ENCODE peak calls at places on chromosomes 11 and 22, in four cellular contexts. T, N, V and Q are unnamed samples.

GRCh38 chr22:25219948-25220442 is 556 bp downstream of the CRYBB2 start:
- DNase-seq in T (no peak), N (no peak), V (no peak), Q (no peak)

GRCh38 chr11:109423114-109423859 is 1.3 kb downstream of the C11orf87 start:
- DNase-seq in T (no peak), N (no peak), V (no peak), Q (no peak)

GRCh38 chr22:48167238-48167637 is 1404.8 kb downstream of the TBC1D22A start:
- DNase-seq in T (no peak), N (peak), V (no peak), Q (no peak)

GRCh38 chr11:19196458-19196857 is 5.3 kb downstream of the CSRP3 start:
- DNase-seq in T (no peak), N (no peak), V (no peak), Q (no peak)

GRCh38 chr11:133917921-133918605 is 38.7 kb downstream of the IGSF9B start:
- DNase-seq in T (no peak), N (no peak), V (no peak), Q (no peak)

GRCh38 chr11:93743316-93743715 is 1.8 kb downstream of the C11orf54 start:
- DNase-seq in T (no peak), N (no peak), V (no peak), Q (no peak)

GRCh38 chr11:75269896-75270295 is 29.3 kb downstream of the TPBGL start:
- DNase-seq in T (no peak), N (no peak), V (no peak), Q (no peak)

GRCh38 chr11:2664886-2665746 is 34.7 kb downstream of the KCNQ1OT1 start:
- DNase-seq in T (no peak), N (no peak), V (no peak), Q (no peak)

GRCh38 chr22:39317084-39317755 is 2.2 kb downstream of the RPL3 start:
- DNase-seq in T (peak), N (no peak), V (no peak), Q (no peak)

GRCh38 chr11:87092159-87092558 is 54.4 kb downstream of the TMEM135 start:
- DNase-seq in T (no peak), N (no peak), V (no peak), Q (no peak)

GRCh38 chr11:134412508-134413333 is 679 bp upstream of the B3GAT1 start:
- DNase-seq in T (no peak), N (no peak), V (no peak), Q (no peak)

GRCh38 chr11:123457187-123457770 is 27.2 kb downstream of the GRAMD1B start:
- DNase-seq in T (peak), N (no peak), V (no peak), Q (no peak)

GRCh38 chr22:22520667-22521602 is 865 bp upstream of the ZNF280A start:
- DNase-seq in T (no peak), N (peak), V (no peak), Q (no peak)

GRCh38 chr11:126281245-126281644 is 1.6 kb upstream of the TIRAP start:
- DNase-seq in T (no peak), N (no peak), V (no peak), Q (no peak)

GRCh38 chr11:126282361-126282741 is 542 bp upstream of the TIRAP start:
- DNase-seq in T (peak), N (no peak), V (no peak), Q (no peak)

GRCh38 chr11:126282742-126283591 is at the start of gene TIRAP:
- DNase-seq in T (peak), N (peak), V (no peak), Q (peak)

GRCh38 chr11:126280595-126280994 is 2.3 kb upstream of the TIRAP start:
- DNase-seq in T (peak), N (no peak), V (no peak), Q (no peak)

GRCh38 chr11:126281666-126282175 is 1.2 kb upstream of the TIRAP start:
- DNase-seq in T (no peak), N (no peak), V (no peak), Q (no peak)
- TF ChIP-seq POLR2AphosphoS5 in T (no peak), N (no peak), V (no peak), Q (no peak)

DNA sequence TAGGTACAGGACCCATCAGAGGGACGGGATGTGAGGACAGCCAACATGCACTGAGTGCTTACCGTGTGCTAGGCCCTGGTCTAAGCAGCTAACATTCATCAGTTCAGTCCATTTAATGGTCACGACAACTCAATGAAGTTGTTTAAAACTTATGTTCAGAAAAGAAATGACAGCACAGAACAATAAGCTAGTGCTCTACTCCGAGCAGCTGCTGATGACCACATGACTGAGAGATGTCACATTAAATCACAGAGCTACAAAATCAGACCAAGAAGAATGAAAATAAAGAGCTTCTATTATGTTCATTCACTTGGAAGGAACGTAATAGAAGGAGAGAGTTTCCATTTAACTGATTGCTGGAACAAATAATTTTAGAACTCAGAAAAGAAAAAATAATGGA is 26.3 kb downstream of the PRDM10 start:
- DNase-seq in T (no peak), N (no peak), V (no peak), Q (no peak)
- TF ChIP-seq SPI1 in T (no peak), N (no peak), V (no peak), Q (no peak)

GRCh38 chr11:128506999-128507591 is 80.3 kb downstream of the ETS1 start:
- DNase-seq in T (no peak), N (no peak), V (no peak), Q (no peak)
- TF ChIP-seq POLR2AphosphoS5 in T (no peak), N (no peak), V (no peak), Q (peak)

DNA sequence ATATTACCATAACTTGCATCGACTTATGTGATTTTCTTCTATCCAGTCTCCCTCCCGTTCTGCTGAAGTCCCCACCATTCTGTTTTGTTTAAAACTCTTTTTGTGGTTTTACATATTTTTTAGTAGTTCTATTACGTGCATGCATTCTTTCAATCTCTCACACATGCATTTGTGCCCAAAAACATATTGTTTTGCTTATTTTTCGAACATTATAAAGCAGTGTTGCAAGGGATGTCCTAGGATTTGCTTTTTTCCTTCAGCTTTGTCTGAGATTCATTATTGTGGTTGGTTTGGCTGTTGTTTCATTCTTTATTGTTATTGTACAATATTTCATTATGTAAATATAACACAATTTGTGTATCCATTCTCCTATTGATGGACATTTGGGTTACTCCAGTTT is 235.7 kb downstream of the DYNC2H1 start:
- DNase-seq in T (no peak), N (no peak), V (no peak), Q (no peak)
- TF ChIP-seq SPI1 in T (no peak), N (no peak), V (no peak), Q (no peak)

DNA sequence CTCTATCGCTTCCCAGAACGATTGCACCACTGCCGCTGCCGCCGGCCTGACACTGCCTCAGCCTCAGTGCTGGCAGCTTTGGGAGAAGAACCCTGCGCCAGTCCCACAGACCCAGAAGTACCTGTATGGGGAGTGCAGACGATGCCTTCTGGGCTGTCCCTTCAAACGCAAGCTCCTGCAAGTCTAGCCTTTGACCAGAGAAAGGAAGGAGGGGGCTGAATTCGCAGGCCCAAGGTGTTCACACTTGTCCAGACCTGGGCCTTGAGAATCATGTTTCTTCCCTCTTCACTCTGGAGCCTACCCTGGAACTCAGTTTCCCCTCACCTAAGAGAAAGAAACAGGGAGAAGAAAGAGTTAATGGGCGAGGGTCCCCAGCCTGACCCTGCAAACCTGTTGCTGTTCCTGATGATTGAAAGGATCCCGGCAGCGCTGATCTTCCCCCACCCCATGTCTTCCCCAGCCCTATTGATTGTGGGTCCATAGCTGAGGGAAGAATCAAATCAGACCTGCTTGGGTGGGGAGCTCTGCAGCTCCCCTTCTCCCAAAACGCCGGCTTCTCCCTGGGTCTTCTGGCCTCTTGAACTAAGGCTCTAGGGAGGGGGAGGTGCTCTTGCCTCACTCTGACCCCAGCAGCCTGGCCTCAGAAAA is 786 bp upstream of the MCAM start:
- DNase-seq in T (no peak), N (no peak), V (no peak), Q (no peak)
- TF ChIP-seq POLR2AphosphoS5 in T (no peak), N (no peak), V (no peak), Q (no peak)

DNA sequence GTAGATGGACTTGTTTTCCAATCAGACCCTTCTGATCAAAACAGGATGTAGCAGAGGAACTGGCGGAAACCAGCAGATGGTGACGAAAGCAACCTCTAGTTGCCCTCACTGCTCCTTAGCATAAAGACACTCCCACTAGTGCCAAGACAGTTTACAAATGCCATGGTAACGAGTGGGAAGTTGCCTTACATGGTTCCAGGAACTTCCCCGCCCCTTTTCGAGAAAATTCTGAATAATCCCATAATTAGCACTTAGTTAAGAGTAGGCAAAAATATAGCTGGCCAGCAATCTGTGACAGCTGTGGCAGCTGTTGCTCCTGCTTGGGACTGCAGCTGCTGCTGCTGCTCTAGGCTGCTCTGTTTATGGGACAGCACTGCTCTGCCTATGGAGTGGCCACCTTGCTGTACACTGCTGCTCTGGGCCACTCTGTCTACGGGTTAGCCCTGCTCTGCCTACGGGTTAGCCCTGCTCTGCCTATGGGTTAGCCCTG is 33.4 kb upstream of the SORL1 start:
- DNase-seq in T (peak), N (no peak), V (no peak), Q (no peak)
- TF ChIP-seq SPI1 in T (peak), N (no peak), V (no peak), Q (peak)

GRCh38 chr22:45917700-45918454 is 59.1 kb downstream of the WNT7B start:
- DNase-seq in T (no peak), N (no peak), V (no peak), Q (no peak)

GRCh38 chr22:45917146-45917545 is 59.8 kb downstream of the WNT7B start:
- DNase-seq in T (no peak), N (no peak), V (no peak), Q (no peak)

GRCh38 chr22:45922256-45922655 is 54.7 kb downstream of the WNT7B start:
- DNase-seq in T (no peak), N (no peak), V (no peak), Q (no peak)

GRCh38 chr22:45918455-45919370 is 58.2 kb downstream of the WNT7B start:
- DNase-seq in T (peak), N (no peak), V (no peak), Q (no peak)

DNA sequence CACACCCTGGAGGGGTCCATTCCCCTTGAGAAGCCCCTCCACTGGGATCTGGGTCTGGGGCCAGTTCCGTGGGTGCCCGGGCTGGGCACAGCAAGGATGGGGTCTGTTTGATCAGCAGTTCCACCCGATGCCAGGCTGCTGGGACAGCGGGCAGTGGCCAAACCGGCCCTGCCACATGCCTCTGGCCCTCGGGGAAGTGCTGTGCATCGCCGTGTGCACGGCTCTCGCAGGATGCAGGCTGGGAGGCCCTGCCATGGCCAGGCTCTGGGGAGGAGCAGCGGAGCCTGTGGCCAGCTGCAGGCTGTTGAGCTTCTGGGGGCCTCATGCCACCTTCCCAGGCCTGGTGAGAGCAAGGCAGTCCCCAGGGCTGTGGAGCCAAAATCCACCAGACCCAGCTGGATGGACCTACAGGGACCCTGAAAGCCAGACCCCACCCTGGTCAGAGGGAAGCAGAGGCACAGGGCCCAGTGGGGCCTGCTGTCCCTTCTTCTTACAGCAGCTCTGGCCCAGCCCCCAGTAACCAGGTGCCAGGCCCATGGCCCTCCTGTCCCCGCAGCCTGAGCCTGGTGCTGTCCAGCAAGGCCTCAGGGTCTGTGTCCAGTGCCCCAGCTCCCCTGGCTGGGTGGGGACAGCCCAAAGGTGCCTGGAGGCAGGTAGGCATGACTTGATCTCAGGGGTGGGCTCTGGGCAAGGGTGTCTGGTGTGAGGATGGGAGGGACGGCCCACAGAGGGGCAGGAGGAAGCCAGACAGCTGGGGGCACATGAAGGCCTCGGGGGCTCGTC is 57.3 kb downstream of the WNT7B start:
- DNase-seq in T (no peak), N (no peak), V (no peak), Q (no peak)
- TF ChIP-seq POLR2AphosphoS5 in T (no peak), N (no peak), V (no peak), Q (no peak)

DNA sequence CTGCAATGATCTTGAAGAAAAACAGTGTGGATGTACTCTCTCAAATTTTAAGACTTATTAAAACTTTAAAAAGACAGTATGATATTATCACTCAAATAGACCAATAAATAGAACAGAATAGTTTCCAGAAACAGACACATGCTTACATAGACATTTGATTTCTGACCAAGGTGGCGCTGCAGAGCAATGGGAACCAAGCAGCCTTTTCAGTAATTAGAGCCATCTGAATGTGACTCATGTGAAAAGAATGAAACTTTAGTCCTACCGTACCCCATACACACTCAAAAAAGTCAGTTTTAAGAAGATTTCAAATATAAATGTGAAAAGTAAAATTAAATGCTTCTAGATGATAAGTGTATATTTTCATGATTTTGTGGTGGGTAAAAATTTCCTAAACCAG is 74.2 kb upstream of the MS4A8 start:
- DNase-seq in T (no peak), N (peak), V (no peak), Q (no peak)
- TF ChIP-seq SPI1 in T (no peak), N (no peak), V (no peak), Q (no peak)